ENCODE peak calls at places on chromosomes 16 and 17, in five cellular contexts. I is H9, L is H1, Y is mesenchymal stem cell, Z is IMR-90. J is an unnamed sample.

GRCh38 chr17:45073414-45074070 is 12.4 kb downstream of the NMT1 start:
- DNase-seq in I (no peak), Z (peak), Y (peak), L (no peak), J (no peak)

GRCh38 chr17:50687200-50688066 is 20.3 kb downstream of the ANKRD40 start:
- DNase-seq in Y (no peak), L (no peak), I (peak), Z (no peak), J (no peak)

GRCh38 chr17:77319211-77320031 is 178.7 kb downstream of the SEC14L1 start:
- DNase-seq in Z (peak), I (peak), L (no peak), Y (peak), J (no peak)

GRCh38 chr17:1228752-1229353 is 41.4 kb upstream of the BHLHA9 start:
- DNase-seq in L (no peak), Z (no peak), Y (no peak), I (no peak), J (no peak)

GRCh38 chr16:23504453-23505179 is 5.7 kb downstream of the GGA2 start:
- DNase-seq in Y (peak), I (peak), Z (peak), L (no peak), J (peak)

GRCh38 chr16:23979426-23979825 is 143.6 kb downstream of the PRKCB start:
- DNase-seq in I (no peak), Y (no peak), L (no peak), Z (no peak), J (no peak)

GRCh38 chr16:77785365-77785764 is 3.0 kb upstream of the VAT1L start:
- DNase-seq in L (no peak), I (no peak), Y (no peak), Z (no peak), J (no peak)

GRCh38 chr17:82534401-82534812 is 14.9 kb downstream of the FOXK2 start:
- DNase-seq in Z (no peak), L (no peak), I (no peak), Y (no peak), J (no peak)

GRCh38 chr17:7717756-7718350 is 309 bp downstream of the DNAH2 start:
- DNase-seq in Y (peak), Z (no peak), I (peak), L (no peak), J (no peak)

GRCh38 chr16:50584033-50584722 is 36.0 kb downstream of the NKD1 start:
- DNase-seq in L (no peak), I (no peak), Z (no peak), Y (no peak), J (no peak)

GRCh38 chr16:57757326-57757786 is 21.8 kb downstream of the KATNB1 start:
- DNase-seq in Y (peak), Z (peak), I (peak), L (no peak), J (peak)

GRCh38 chr16:73047536-73048291 is at the start of gene ZFHX3:
- DNase-seq in Y (peak), L (no peak), I (peak), Z (peak), J (no peak)

GRCh38 chr17:59620518-59621259 is 994 bp downstream of the CLTC start:
- DNase-seq in Y (peak), Z (no peak), L (no peak), I (peak), J (no peak)

GRCh38 chr17:77869665-77870132 is 88.8 kb upstream of the TNRC6C start:
- DNase-seq in Y (no peak), Z (no peak), L (no peak), I (no peak), J (no peak)

GRCh38 chr17:63382826-63383225 is 63.3 kb downstream of the CYB561 start:
- DNase-seq in I (no peak), Y (peak), Z (peak), L (no peak), J (no peak)

GRCh38 chr16:8961811-8962390 is 1.8 kb downstream of the USP7 start:
- DNase-seq in Z (no peak), I (no peak), Y (peak), L (no peak), J (no peak)

GRCh38 chr17:76816590-76817135 is 51.5 kb upstream of the MGAT5B start:
- DNase-seq in Z (peak), Y (peak), I (peak), L (peak), J (peak)

GRCh38 chr17:75273968-75274708 is 3.1 kb upstream of the MIF4GD start:
- DNase-seq in Y (no peak), I (no peak), L (no peak), Z (peak), J (no peak)

GRCh38 chr16:81939164-81940067 is 71.9 kb downstream of the SDR42E1 start:
- DNase-seq in L (no peak), Y (peak), I (peak), Z (no peak), J (no peak)

GRCh38 chr16:27529962-27530361 is 19.8 kb downstream of the GTF3C1 start:
- DNase-seq in Y (peak), I (no peak), L (no peak), Z (peak), J (no peak)

GRCh38 chr17:21194688-21195087 is 19.3 kb downstream of the TMEM11 start:
- DNase-seq in Z (peak), I (no peak), L (no peak), Y (no peak), J (no peak)

GRCh38 chr17:82236142-82236971 is 7.5 kb downstream of the SLC16A3 start:
- DNase-seq in L (no peak), I (peak), Z (peak), Y (peak), J (peak)

GRCh38 chr17:77125432-77125901 is 15.3 kb upstream of the SEC14L1 start:
- DNase-seq in Z (peak), L (no peak), Y (peak), I (no peak), J (no peak)

GRCh38 chr16:81612351-81613170 is 166.5 kb upstream of the PLCG2 start:
- DNase-seq in I (no peak), Y (no peak), L (no peak), Z (no peak), J (no peak)

GRCh38 chr16:46982335-46982734 is 8.9 kb upstream of the DNAJA2 start:
- DNase-seq in L (no peak), I (no peak), Z (no peak), Y (no peak), J (no peak)

GRCh38 chr16:11030990-11031510 is 86.7 kb downstream of the CLEC16A start:
- DNase-seq in Z (no peak), Y (no peak), I (no peak), L (no peak), J (no peak)

GRCh38 chr17:15335446-15335845 is 6.0 kb downstream of the TEKT3 start:
- DNase-seq in Y (no peak), Z (no peak), I (no peak), L (no peak), J (no peak)

GRCh38 chr17:15334266-15334665 is 7.1 kb downstream of the TEKT3 start:
- DNase-seq in Z (no peak), Y (peak), I (no peak), L (no peak), J (no peak)

GRCh38 chr17:15332338-15332737 is 9.1 kb downstream of the TEKT3 start:
- DNase-seq in L (peak), Z (no peak), I (peak), Y (no peak), J (no peak)
- H2BK15ac ChIP-seq in L (no peak), Z (no peak), I (no peak), Y (no peak), J (no peak)

GRCh38 chr17:55442462-55442861 is 20.8 kb upstream of the MMD start:
- DNase-seq in Y (no peak), L (no peak), I (no peak), Z (no peak), J (no peak)

GRCh38 chr17:55442953-55443683 is 21.5 kb upstream of the MMD start:
- DNase-seq in L (no peak), I (no peak), Y (peak), Z (peak), J (no peak)

GRCh38 chr17:55441544-55441943 is 19.9 kb upstream of the MMD start:
- DNase-seq in Z (no peak), Y (no peak), L (no peak), I (no peak), J (no peak)

GRCh38 chr17:55437165-55437605 is 15.6 kb upstream of the MMD start:
- DNase-seq in Y (no peak), L (no peak), Z (no peak), I (no peak), J (no peak)

DNA sequence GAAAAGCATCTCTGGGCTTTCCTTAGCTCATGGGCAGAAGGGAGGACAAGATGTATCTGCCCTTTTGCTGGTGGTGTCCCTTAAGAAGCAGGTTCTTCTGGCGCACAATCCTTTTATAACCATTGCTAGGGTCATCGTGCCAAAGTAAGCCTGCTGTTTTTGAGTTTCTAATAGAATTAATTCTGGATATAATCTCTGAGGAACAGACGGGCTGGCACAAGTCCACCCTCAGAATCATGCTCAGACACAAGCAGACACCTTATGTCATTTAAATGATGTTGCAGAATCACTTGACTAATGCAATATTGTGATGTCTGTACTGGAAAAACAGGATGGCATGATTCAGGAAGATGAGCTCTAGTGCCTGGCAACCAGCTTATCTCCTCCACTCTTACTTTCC is 18.8 kb upstream of the MMD start:
- DNase-seq in Y (no peak), I (no peak), L (no peak), Z (no peak), J (no peak)
- H4K91ac ChIP-seq in Y (no peak), I (no peak), L (no peak), Z (no peak), J (no peak)

GRCh38 chr16:3017806-3018506 is at the start of gene CLDN6:
- DNase-seq in I (peak), Z (no peak), L (peak), Y (no peak), J (peak)
- H3K23ac ChIP-seq in I (no peak), Z (no peak), L (no peak), Y (no peak), J (peak)

GRCh38 chr17:37361543-37361942 is 14.2 kb upstream of the C17orf78 start:
- DNase-seq in Y (no peak), Z (no peak), I (no peak), L (no peak), J (no peak)

GRCh38 chr17:37360632-37361031 is 15.2 kb upstream of the C17orf78 start:
- DNase-seq in L (no peak), I (no peak), Z (peak), Y (peak), J (no peak)

GRCh38 chr17:37358830-37359681 is 16.7 kb upstream of the C17orf78 start:
- DNase-seq in Z (peak), I (peak), L (peak), Y (peak), J (peak)

GRCh38 chr17:37358098-37358829 is 17.5 kb upstream of the C17orf78 start:
- DNase-seq in I (peak), Z (peak), L (peak), Y (peak), J (peak)

DNA sequence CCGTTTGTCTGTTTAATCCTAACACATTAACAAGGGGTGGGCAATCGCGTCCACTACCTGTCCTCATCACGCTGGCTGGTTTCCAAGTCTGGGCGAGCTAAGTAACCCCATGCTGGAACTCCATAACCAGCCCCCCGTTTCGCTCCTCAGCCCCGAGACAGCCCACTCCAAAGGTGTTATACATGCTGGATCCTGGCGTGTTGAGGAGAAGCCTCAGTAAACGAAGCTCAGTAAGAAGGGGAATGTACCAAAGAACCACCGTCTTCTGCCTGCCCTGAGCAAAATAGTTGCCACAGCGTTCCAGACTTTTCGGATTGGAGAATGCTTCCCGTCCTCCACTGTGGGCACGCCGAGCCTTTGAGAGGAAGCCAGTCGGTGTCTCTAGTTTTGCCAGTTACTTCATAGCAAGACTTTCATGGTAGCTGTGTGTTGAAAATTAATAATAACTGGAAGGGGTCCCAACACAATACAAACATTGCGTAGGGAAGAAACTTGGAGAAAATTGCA is 16.1 kb upstream of the C17orf78 start:
- DNase-seq in L (no peak), Z (peak), I (no peak), Y (no peak), J (no peak)
- H2BK15ac ChIP-seq in L (peak), Z (peak), I (no peak), Y (peak), J (peak)

J was measured in neuronal stem cell.